ENCODE peak calls at places on chromosome 17, in ten cellular contexts. S is fibroblast of the aortic adventitia, G is lower leg skin, E is transverse colon, J is stomach, M is fibroblast of lung, Q is adrenal gland, X is gastrocnemius medialis, Z is body of pancreas, I is ovary. F is an unnamed sample.
A peak's percentile ranks its signal among the peaks of the same experiment; 100 is the strongest.

GRCh38 chr17:65656390-65657250 is 95.2 kb upstream of the AXIN2 start:
- DNase-seq in S (peak; percentile 31), G (no peak), E (no peak), J (no peak), M (no peak), Q (no peak), X (no peak), Z (no peak), I (no peak), F (no peak)

GRCh38 chr17:17503566-17504130 is 7.5 kb upstream of the RASD1 start:
- DNase-seq in S (peak; percentile 16), G (no peak), E (no peak), J (no peak), M (no peak), Q (no peak), X (no peak), Z (no peak), I (no peak), F (no peak)

GRCh38 chr17:65230040-65230439 is 92.9 kb downstream of the RGS9 start:
- DNase-seq in S (no peak), G (no peak), E (no peak), J (no peak), M (no peak), Q (no peak), X (no peak), Z (no peak), I (no peak), F (no peak)

GRCh38 chr17:64328036-64328874 is 62.4 kb downstream of the PECAM1 start:
- DNase-seq in S (no peak), G (no peak), E (no peak), J (no peak), M (no peak), Q (no peak), X (no peak), Z (no peak), I (no peak), F (no peak)

GRCh38 chr17:20022701-20023100 is 13.5 kb downstream of the SPECC1 start:
- DNase-seq in S (no peak), G (no peak), E (no peak), J (no peak), M (no peak), Q (no peak), X (no peak), Z (no peak), I (no peak), F (no peak)

GRCh38 chr17:46158323-46159296 is 34.6 kb downstream of the KANSL1 start:
- DNase-seq in S (no peak), G (no peak), E (no peak), J (no peak), M (no peak), Q (no peak), X (no peak), Z (peak; percentile 27), I (no peak), F (no peak)

GRCh38 chr17:3043737-3044365 is 19.6 kb downstream of the OR1D5 start:
- DNase-seq in S (no peak), G (peak; percentile 57), E (no peak), J (no peak), M (no peak), Q (no peak), X (no peak), Z (no peak), I (no peak), F (no peak)

GRCh38 chr17:35028531-35029262 is 34.8 kb downstream of the RFFL start:
- DNase-seq in S (peak; percentile 44), G (no peak), E (no peak), J (no peak), M (no peak), Q (no peak), X (no peak), Z (no peak), I (no peak), F (no peak)

GRCh38 chr17:73021771-73022170 is 70.7 kb downstream of the SLC39A11 start:
- DNase-seq in S (no peak), G (no peak), E (no peak), J (no peak), M (no peak), Q (no peak), X (no peak), Z (no peak), I (no peak), F (no peak)

GRCh38 chr17:29251969-29252866 is 5.6 kb downstream of the CRYBA1 start:
- DNase-seq in S (peak; percentile 62), G (no peak), E (no peak), J (no peak), M (peak; percentile 70), Q (no peak), X (no peak), Z (no peak), I (no peak), F (peak; percentile 53)

GRCh38 chr17:56700919-56701420 is 107.5 kb downstream of the NOG start:
- DNase-seq in S (no peak), G (no peak), E (no peak), J (no peak), M (no peak), Q (no peak), X (no peak), Z (no peak), I (no peak), F (no peak)

GRCh38 chr17:14209215-14209614 is 27.4 kb downstream of the CDRT15 start:
- DNase-seq in S (no peak), G (no peak), E (no peak), J (no peak), M (no peak), Q (no peak), X (peak; percentile 61), Z (no peak), I (no peak), F (no peak)

GRCh38 chr17:45003877-45004276 is 35.8 kb upstream of the C1QL1 start:
- DNase-seq in S (no peak), G (no peak), E (no peak), J (no peak), M (no peak), Q (no peak), X (no peak), Z (no peak), I (no peak), F (no peak)

GRCh38 chr17:13921841-13922776 is 147.2 kb upstream of the COX10 start:
- DNase-seq in S (no peak), G (no peak), E (no peak), J (no peak), M (no peak), Q (no peak), X (no peak), Z (no peak), I (no peak), F (no peak)

GRCh38 chr17:80426671-80427326 is 11.8 kb downstream of the ENDOV start:
- DNase-seq in S (peak; percentile 58), G (peak; percentile 92), E (peak; percentile 76), J (peak; percentile 79), M (peak; percentile 51), Q (peak; percentile 75), X (peak; percentile 24), Z (peak; percentile 90), I (peak; percentile 68), F (peak; percentile 40)

GRCh38 chr17:63646492-63646815 is 24.2 kb downstream of the MAP3K3 start:
- DNase-seq in S (no peak), G (no peak), E (no peak), J (no peak), M (no peak), Q (no peak), X (no peak), Z (no peak), I (no peak), F (no peak)

GRCh38 chr17:4948166-4948996 is at the start of gene PFN1:
- DNase-seq in S (peak; percentile 95), G (peak; percentile 97), E (peak; percentile 94), J (peak; percentile 92), M (peak; percentile 96), Q (peak; percentile 93), X (peak; percentile 86), Z (peak; percentile 94), I (peak; percentile 94), F (peak; percentile 95)
- TF ChIP-seq CTCF in S (no peak), G (no peak), E (no peak), J (no peak), M (no peak), Q (no peak), X (no peak), Z (no peak), I (peak; percentile 9), F (no peak)

DNA sequence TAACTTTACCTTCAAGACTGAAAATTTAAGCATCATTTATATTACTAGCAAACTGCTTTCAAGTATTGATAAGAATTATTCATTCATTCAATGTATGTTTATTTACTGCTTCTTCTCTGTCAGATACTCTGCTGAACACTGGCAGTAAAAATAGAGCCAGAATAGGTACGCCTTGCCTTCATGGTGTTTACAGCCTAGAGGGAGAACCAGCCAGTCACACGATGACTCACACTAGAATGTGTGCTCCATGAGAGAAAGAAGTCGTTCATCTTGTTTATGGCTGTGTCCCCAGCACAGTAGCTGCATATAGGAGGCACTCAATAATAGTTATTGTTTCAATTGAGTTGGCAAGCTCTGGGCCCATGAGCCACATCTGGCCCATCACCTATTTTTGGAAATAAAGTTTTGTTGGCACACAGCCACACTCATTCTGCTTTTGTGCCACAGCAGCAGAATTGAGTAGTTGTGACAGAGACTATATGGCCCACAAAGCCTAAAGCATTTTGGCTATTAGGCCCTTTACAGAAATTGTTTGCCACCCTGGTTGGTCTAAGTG is 84.2 kb downstream of the TMC6 start:
- DNase-seq in S (no peak), G (no peak), E (no peak), J (no peak), M (no peak), Q (no peak), X (peak; percentile 42), Z (no peak), I (no peak), F (no peak)
- H3K4me3 ChIP-seq in S (no peak overlapping the region), G (no peak overlapping the region), E (no peak overlapping the region), J (no peak overlapping the region), M (no peak overlapping the region), Q (no peak overlapping the region), X (no peak overlapping the region), Z (no peak overlapping the region), I (no peak overlapping the region), F (no peak overlapping the region)

GRCh38 chr17:59914274-59914854 is 21.4 kb downstream of the RPS6KB1 start:
- DNase-seq in S (peak; percentile 72), G (no peak), E (no peak), J (no peak), M (peak; percentile 69), Q (no peak), X (no peak), Z (no peak), I (no peak), F (peak; percentile 37)
- TF ChIP-seq CTCF in S (peak; percentile 56), G (no peak), E (peak; percentile 57), J (peak; percentile 20), M (peak; percentile 55), Q (peak; percentile 50), X (peak; percentile 56), Z (peak; percentile 69), I (peak; percentile 68), F (peak; percentile 46)

GRCh38 chr17:71682174-71682494 is 438.7 kb upstream of the SOX9 start:
- DNase-seq in S (no peak), G (no peak), E (no peak), J (no peak), M (no peak), Q (no peak), X (no peak), Z (no peak), I (no peak), F (no peak)

GRCh38 chr17:71677444-71677843 is 443.4 kb upstream of the SOX9 start:
- DNase-seq in S (no peak), G (no peak), E (no peak), J (no peak), M (peak; percentile 30), Q (no peak), X (no peak), Z (no peak), I (no peak), F (no peak)

GRCh38 chr17:71681427-71682173 is 439.2 kb upstream of the SOX9 start:
- DNase-seq in S (no peak), G (no peak), E (peak; percentile 17), J (no peak), M (no peak), Q (no peak), X (no peak), Z (no peak), I (no peak), F (no peak)

GRCh38 chr17:71679832-71680231 is 441.0 kb upstream of the SOX9 start:
- DNase-seq in S (no peak), G (no peak), E (no peak), J (no peak), M (no peak), Q (no peak), X (no peak), Z (no peak), I (no peak), F (no peak)
- H3K4me3 ChIP-seq in S (no peak overlapping the region), G (no peak overlapping the region), E (no peak overlapping the region), J (no peak overlapping the region), M (no peak overlapping the region), Q (no peak overlapping the region), X (no peak overlapping the region), Z (no peak overlapping the region), I (no peak overlapping the region), F (no peak overlapping the region)